ENCODE peak calls at places on chromosomes 11 and 22, in four cellular contexts. X, A, I and S are unnamed samples. For H3K36me3, the result is how much of the 10 kb centered on the place peaks cover.

GRCh38 chr22:39214383-39215069 is 30.3 kb downstream of the PDGFB start:
- DNase-seq in X (no peak), A (peak), I (no peak), S (peak)

GRCh38 chr11:123145661-123146060 is 49.4 kb downstream of the CLMP start:
- DNase-seq in X (no peak), A (no peak), I (no peak), S (no peak)

GRCh38 chr22:38314992-38315800 is 2.0 kb downstream of the CSNK1E start:
- DNase-seq in X (no peak), A (no peak), I (no peak), S (no peak)

GRCh38 chr22:32564170-32565001 is 89.8 kb downstream of the FBXO7 start:
- DNase-seq in X (no peak), A (no peak), I (no peak), S (no peak)

GRCh38 chr11:78562398-78562797 is 12.3 kb downstream of the NARS2 start:
- DNase-seq in X (no peak), A (no peak), I (no peak), S (no peak)

GRCh38 chr11:44609028-44609782 is 43.7 kb downstream of the CD82 start:
- DNase-seq in X (no peak), A (no peak), I (no peak), S (no peak)

GRCh38 chr11:82796970-82797594 is 63.4 kb upstream of the FAM181B start:
- DNase-seq in X (no peak), A (no peak), I (no peak), S (peak)

GRCh38 chr11:69086741-69087524 is 38.2 kb downstream of the TPCN2 start:
- DNase-seq in X (no peak), A (no peak), I (no peak), S (no peak)

GRCh38 chr11:62680825-62681240 is 2.0 kb upstream of the UBXN1 start:
- DNase-seq in X (peak), A (no peak), I (no peak), S (peak)

GRCh38 chr11:134476435-134477021 is 64.5 kb upstream of the B3GAT1 start:
- DNase-seq in X (no peak), A (peak), I (peak), S (no peak)

GRCh38 chr22:39148727-39149535 is 3.5 kb downstream of the CBX7 start:
- DNase-seq in X (no peak), A (peak), I (no peak), S (peak)

GRCh38 chr22:44880588-44881245 is 128.3 kb downstream of the ARHGAP8 start:
- DNase-seq in X (no peak), A (no peak), I (no peak), S (no peak)

GRCh38 chr11:122042981-122043380 is 73.0 kb downstream of the BLID start:
- DNase-seq in X (no peak), A (no peak), I (no peak), S (no peak)

GRCh38 chr11:117986981-117987495 is 844 bp downstream of the IL10RA start:
- DNase-seq in X (no peak), A (no peak), I (no peak), S (no peak)

GRCh38 chr11:69969890-69970784 is 108.0 kb upstream of the ANO1 start:
- DNase-seq in X (no peak), A (no peak), I (no peak), S (no peak)

GRCh38 chr11:63505857-63506528 is at the start of gene LGALS12:
- DNase-seq in X (no peak), A (no peak), I (no peak), S (no peak)

GRCh38 chr11:74141908-74142307 is 28.9 kb downstream of the C2CD3 start:
- DNase-seq in X (no peak), A (no peak), I (no peak), S (no peak)

GRCh38 chr11:7500251-7500650 is 13.5 kb upstream of the PPFIBP2 start:
- DNase-seq in X (no peak), A (no peak), I (no peak), S (no peak)

GRCh38 chr11:82987997-82988396 is 83.7 kb downstream of the RAB30 start:
- DNase-seq in X (no peak), A (no peak), I (no peak), S (no peak)

GRCh38 chr11:100735949-100736675 is 49.0 kb downstream of the ARHGAP42 start:
- DNase-seq in X (no peak), A (no peak), I (no peak), S (no peak)

GRCh38 chr11:115352805-115353483 is 151.3 kb downstream of the CADM1 start:
- DNase-seq in X (no peak), A (no peak), I (no peak), S (no peak)

GRCh38 chr11:70824590-70825300 is 426.4 kb downstream of the CTTN start:
- DNase-seq in X (no peak), A (no peak), I (no peak), S (no peak)

GRCh38 chr11:104916442-104916841 is 18.2 kb upstream of the CASP12 start:
- DNase-seq in X (no peak), A (no peak), I (no peak), S (no peak)

GRCh38 chr11:125275905-125276634 is 111.5 kb downstream of the PKNOX2 start:
- DNase-seq in X (no peak), A (no peak), I (no peak), S (no peak)

GRCh38 chr11:75428301-75428724 is 4.7 kb downstream of the KLHL35 start:
- DNase-seq in X (peak), A (peak), I (no peak), S (peak)

GRCh38 chr22:38824587-38824986 is 19.2 kb downstream of the NPTXR start:
- DNase-seq in X (no peak), A (no peak), I (peak), S (peak)

DNA sequence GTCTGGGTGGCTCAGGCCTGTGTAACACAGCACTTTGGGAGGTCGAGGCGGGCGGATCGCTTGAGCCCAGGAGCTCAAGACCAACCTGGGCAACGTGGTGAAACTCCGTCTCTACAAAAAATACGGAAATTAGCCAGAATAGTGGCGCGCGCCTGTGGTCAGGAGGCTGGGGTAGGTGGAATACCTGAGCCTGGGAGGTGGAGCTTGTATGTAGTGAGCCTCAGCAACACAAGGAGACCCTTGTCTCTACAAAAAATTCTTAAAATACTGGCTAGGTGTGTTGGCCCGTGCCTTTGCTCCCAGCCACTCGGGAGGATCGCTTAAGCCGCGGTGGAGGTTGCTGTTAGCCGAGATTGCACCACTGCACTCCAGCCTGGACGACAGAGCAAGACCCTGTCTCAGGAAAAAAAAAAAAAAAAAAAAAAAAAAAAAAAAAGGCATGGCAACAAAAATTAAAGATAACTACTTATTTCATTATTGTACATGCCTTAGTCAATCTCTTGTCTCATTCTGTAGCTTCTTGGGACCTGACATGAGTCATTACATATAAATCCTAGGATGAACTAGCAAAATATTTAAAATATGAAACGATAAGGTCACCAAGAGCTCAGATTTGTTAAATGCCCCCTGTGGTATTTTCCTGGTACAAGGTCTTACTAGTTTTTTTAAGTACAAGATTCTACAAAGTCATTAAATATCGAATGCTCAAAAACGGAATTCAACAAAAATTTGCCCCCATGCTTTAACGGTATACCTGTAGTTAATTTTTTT is 1.1 kb downstream of the TAF1D start:
- DNase-seq in X (no peak), A (peak), I (no peak), S (no peak)
- H3K36me3 ChIP-seq in X (under half), A (under half), I (under half), S (under half)

GRCh38 chr11:8809605-8810272 is 101.2 kb upstream of the AKIP1 start:
- DNase-seq in X (no peak), A (no peak), I (no peak), S (no peak)
- H3K4me3 ChIP-seq in X (peak), A (peak), I (no peak), S (peak)

DNA sequence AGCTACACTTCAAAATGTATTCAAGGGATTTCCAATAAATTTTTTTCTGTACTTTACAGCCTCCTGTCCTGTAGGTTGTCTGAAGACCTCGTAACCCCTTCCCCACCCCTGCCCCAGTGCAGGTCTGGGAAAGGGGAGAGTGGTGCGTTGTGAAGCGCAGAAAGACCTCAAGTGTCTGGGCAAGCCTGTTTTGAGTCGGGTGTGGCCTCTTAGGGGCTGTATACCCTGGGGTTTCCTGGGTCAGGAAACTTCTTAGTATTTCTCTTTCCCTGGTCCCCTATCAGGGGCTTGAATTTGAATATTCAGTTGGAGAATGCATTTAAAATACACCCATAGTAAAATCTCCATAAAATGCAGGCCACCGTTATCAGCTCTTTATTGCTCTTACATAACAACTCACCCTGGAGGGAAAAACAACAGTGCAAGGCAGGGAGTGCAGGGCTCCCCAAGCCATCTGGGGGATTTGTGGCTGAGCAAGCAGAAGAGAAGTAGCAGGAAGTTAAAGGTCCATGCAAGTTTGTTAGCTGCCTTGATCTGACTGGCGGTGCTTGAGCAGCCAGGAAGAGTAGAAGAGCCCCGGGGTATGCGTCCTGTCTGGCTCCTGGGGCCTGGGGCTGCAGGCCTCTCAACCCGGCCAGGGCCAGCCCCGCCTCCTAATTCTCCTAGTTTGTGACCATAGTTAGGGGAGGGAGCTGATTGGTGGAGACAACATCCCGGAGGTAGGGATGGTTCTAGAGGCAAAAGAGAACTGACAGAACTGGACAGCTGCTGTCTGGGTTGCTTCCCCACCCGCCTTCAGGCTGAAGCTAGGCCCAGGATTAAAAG is 25.7 kb downstream of the ARHGAP1 start:
- DNase-seq in X (no peak), A (peak), I (peak), S (peak)
- H3K36me3 ChIP-seq in X (half or more), A (half or more), I (under half), S (half or more)

GRCh38 chr11:3639841-3640240 is 2.0 kb downstream of the ART5 start:
- DNase-seq in X (no peak), A (no peak), I (no peak), S (no peak)

GRCh38 chr11:3638513-3638912 is 3.3 kb downstream of the ART5 start:
- DNase-seq in X (no peak), A (no peak), I (no peak), S (no peak)

GRCh38 chr11:3641701-3642070 is at the start of gene ART5:
- DNase-seq in X (no peak), A (no peak), I (no peak), S (no peak)

GRCh38 chr11:3642071-3642951 is 519 bp upstream of the ART5 start:
- DNase-seq in X (peak), A (peak), I (peak), S (peak)

DNA sequence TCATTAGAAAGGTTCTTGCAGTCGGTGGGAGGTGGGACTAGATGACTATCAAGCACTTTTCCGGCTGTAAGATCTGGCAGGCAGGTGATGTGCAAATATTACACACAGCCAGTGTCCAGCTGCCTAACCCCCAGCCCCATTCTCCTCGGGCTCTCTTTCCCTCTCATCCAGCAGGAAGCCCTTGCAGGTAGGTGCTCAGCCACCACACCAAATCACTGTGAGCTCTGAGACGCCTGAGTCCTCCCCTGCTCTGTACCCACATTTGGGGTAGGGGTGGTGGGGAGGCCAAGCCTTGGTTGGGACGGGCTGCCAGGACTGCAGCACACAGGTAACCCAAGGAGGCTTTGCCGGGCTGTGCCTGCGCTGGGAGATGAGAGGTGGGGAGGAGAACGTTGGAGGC is 601 bp downstream of the ART5 start:
- DNase-seq in X (no peak), A (no peak), I (no peak), S (no peak)
- H3K4me3 ChIP-seq in X (no peak), A (no peak), I (peak), S (no peak)

DNA sequence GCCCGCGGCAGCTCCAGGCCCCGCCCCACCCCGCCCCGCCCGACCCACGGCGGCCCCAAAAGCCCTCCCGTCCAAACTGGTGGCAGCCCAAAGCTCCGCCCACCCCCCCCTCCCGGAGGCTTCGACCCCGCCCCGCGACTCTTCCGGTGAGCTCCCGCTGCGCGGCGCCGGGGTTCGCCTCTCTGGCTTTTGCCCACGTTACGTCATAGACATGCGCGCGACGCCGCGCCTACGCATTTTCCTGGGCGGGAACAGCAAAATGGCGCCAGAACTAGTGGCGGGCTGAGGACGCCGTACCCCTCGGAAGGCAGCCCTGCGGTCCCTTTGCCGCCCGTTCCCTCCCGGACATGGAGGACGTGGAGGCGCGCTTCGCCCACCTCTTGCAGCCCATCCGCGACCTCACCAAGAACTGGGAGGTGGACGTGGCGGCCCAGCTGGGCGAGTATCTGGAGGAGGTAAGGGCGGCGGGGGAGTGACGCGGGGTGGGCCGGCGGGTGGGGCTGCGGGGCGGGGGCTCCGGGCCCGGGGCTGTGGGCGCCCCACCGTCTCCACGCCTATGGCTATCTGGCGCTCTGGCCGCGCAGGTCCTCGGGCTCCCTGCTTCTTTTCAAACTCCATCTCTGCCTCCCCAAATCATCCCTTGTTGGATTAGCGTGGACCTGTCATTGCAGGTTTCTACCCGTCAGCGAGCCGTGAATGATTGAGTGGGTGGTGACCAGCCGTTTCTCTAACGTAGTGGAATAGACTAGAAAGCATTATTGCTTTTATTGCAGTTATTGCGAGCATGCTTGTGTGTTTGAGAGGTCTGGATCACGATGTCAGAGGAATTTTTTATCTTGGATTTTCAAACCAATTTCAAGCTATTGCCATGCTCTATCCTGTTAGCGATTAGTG is at the start of gene NCAPH2:
- DNase-seq in X (peak), A (peak), I (peak), S (peak)
- H3K36me3 ChIP-seq in X (under half), A (under half), I (under half), S (under half)

GRCh38 chr11:33179431-33179830 is 18.2 kb upstream of the CSTF3 start:
- DNase-seq in X (no peak), A (no peak), I (no peak), S (no peak)
- H3K4me3 ChIP-seq in X (no peak), A (no peak), I (no peak), S (no peak)

GRCh38 chr11:128981254-128981653 is 38.6 kb upstream of the TP53AIP1 start:
- DNase-seq in X (no peak), A (no peak), I (no peak), S (no peak)
- H3K36me3 ChIP-seq in X (under half), A (under half), I (under half), S (under half)